ENCODE peak calls at places on chromosomes 11 and 22, in four cellular contexts. J is colonic mucosa, Y is GM23338, D is IMR-90. H is an unnamed sample. For H3K36me3 and H3K27me3, the result is how much of the 10 kb centered on the place peaks cover.

GRCh38 chr11:9138612-9139579 is 47.5 kb upstream of the SCUBE2 start:
- DNase-seq in J (peak), Y (no peak), D (peak), H (peak)

GRCh38 chr11:12413141-12414055 is 36.0 kb downstream of the PARVA start:
- DNase-seq in J (no peak), Y (no peak), D (peak), H (no peak)

GRCh38 chr11:118295834-118296454 is 8.6 kb upstream of the CD3E start:
- DNase-seq in J (no peak), Y (peak), D (peak), H (peak)

GRCh38 chr11:106733518-106734162 is 284.6 kb downstream of the GUCY1A2 start:
- DNase-seq in J (no peak), Y (no peak), D (no peak), H (no peak)

GRCh38 chr11:44840526-44840925 is 110.2 kb downstream of the TP53I11 start:
- DNase-seq in J (no peak), Y (no peak), D (no peak), H (no peak)

GRCh38 chr22:17952273-17952801 is 72.0 kb downstream of the MICAL3 start:
- DNase-seq in J (peak), Y (no peak), D (no peak), H (no peak)

GRCh38 chr11:92376146-92376599 is 151.6 kb downstream of the FAT3 start:
- DNase-seq in J (no peak), Y (peak), D (peak), H (no peak)

GRCh38 chr22:32528316-32528715 is 53.7 kb downstream of the FBXO7 start:
- DNase-seq in J (no peak), Y (no peak), D (no peak), H (no peak)

GRCh38 chr11:3146612-3147256 is 18.4 kb downstream of the OSBPL5 start:
- DNase-seq in J (no peak), Y (no peak), D (peak), H (no peak)

GRCh38 chr22:48742556-48743343 is 1084.9 kb downstream of the BRD1 start:
- DNase-seq in J (peak), Y (no peak), D (no peak), H (no peak)

GRCh38 chr22:20080776-20081654 is 974 bp downstream of the DGCR8 start:
- DNase-seq in J (peak), Y (peak), D (peak), H (no peak)

GRCh38 chr11:112889446-112889845 is 71.8 kb upstream of the NCAM1 start:
- DNase-seq in J (no peak), Y (no peak), D (no peak), H (no peak)

GRCh38 chr11:95456704-95457491 is 225.9 kb upstream of the SESN3 start:
- DNase-seq in J (no peak), Y (no peak), D (peak), H (no peak)

GRCh38 chr11:63892233-63892632 is 24.7 kb downstream of the RCOR2 start:
- DNase-seq in J (no peak), Y (no peak), D (peak), H (no peak)

GRCh38 chr11:130145328-130145812 is 14.2 kb upstream of the ST14 start:
- DNase-seq in J (peak), Y (no peak), D (no peak), H (no peak)

GRCh38 chr11:133149698-133150097 is 382.6 kb downstream of the OPCML start:
- DNase-seq in J (no peak), Y (peak), D (no peak), H (no peak)

GRCh38 chr11:97389270-97389669 is 999.5 kb downstream of the JRKL start:
- DNase-seq in J (no peak), Y (no peak), D (no peak), H (no peak)

GRCh38 chr11:26930518-26931247 is 63.2 kb upstream of the FIBIN start:
- DNase-seq in J (no peak), Y (no peak), D (peak), H (no peak)

GRCh38 chr11:66150140-66150539 is 80.1 kb downstream of the PACS1 start:
- DNase-seq in J (no peak), Y (no peak), D (peak), H (no peak)

GRCh38 chr11:16184588-16184987 is 171.8 kb downstream of the SOX6 start:
- DNase-seq in J (peak), Y (no peak), D (peak), H (no peak)

GRCh38 chr11:120221115-120221752 is 10.4 kb downstream of the OAF start:
- DNase-seq in J (peak), Y (no peak), D (no peak), H (no peak)

GRCh38 chr11:119459293-119459976 is 36.5 kb upstream of the THY1 start:
- DNase-seq in J (no peak), Y (no peak), D (no peak), H (no peak)

GRCh38 chr11:69321877-69322350 is 28.0 kb downstream of the MYEOV start:
- DNase-seq in J (no peak), Y (no peak), D (peak), H (no peak)

GRCh38 chr22:38125038-38125610 is 14.6 kb upstream of the BAIAP2L2 start:
- DNase-seq in J (no peak), Y (no peak), D (no peak), H (no peak)

GRCh38 chr22:38129021-38129420 is 18.5 kb upstream of the BAIAP2L2 start:
- DNase-seq in J (no peak), Y (no peak), D (no peak), H (no peak)

GRCh38 chr22:38125731-38126344 is 15.4 kb upstream of the BAIAP2L2 start:
- DNase-seq in J (no peak), Y (no peak), D (no peak), H (no peak)

GRCh38 chr22:38127869-38128268 is 17.4 kb upstream of the BAIAP2L2 start:
- DNase-seq in J (no peak), Y (no peak), D (no peak), H (no peak)

GRCh38 chr22:38126928-38127668 is 16.6 kb upstream of the BAIAP2L2 start:
- DNase-seq in J (no peak), Y (no peak), D (no peak), H (no peak)
- H3K36me3 ChIP-seq in J (under half), Y (under half), D (under half), H (under half)

GRCh38 chr22:45337536-45337935 is 27.8 kb downstream of the FAM118A start:
- DNase-seq in J (no peak), Y (no peak), D (no peak), H (no peak)
- H3K4me3 ChIP-seq in J (no peak), Y (no peak), D (no peak), H (no peak)

GRCh38 chr11:123193742-123194141 is 1.3 kb downstream of the CLMP start:
- DNase-seq in J (no peak), Y (no peak), D (no peak), H (no peak)

GRCh38 chr11:123196060-123196714 is 1.1 kb upstream of the CLMP start:
- DNase-seq in J (no peak), Y (peak), D (no peak), H (no peak)

GRCh38 chr11:123191939-123192338 is 3.1 kb downstream of the CLMP start:
- DNase-seq in J (no peak), Y (no peak), D (no peak), H (no peak)

GRCh38 chr11:123195182-123196059 is at the start of gene CLMP:
- DNase-seq in J (peak), Y (peak), D (peak), H (no peak)

GRCh38 chr11:123194308-123195181 is 503 bp downstream of the CLMP start:
- DNase-seq in J (no peak), Y (peak), D (peak), H (no peak)
- H3K27me3 ChIP-seq in J (under half), Y (under half), D (under half), H (under half)

GRCh38 chr22:26846645-26847044 is 189.3 kb downstream of the MIAT start:
- DNase-seq in J (no peak), Y (no peak), D (no peak), H (no peak)
- H3K36me3 ChIP-seq in J (under half), Y (under half), D (under half), H (under half)

GRCh38 chr22:47017245-47017644 is 254.8 kb downstream of the TBC1D22A start:
- DNase-seq in J (no peak), Y (no peak), D (no peak), H (no peak)
- H3K4me3 ChIP-seq in J (no peak), Y (no peak), D (no peak), H (no peak)

GRCh38 chr22:36926309-36926708 is 12.9 kb downstream of the CSF2RB start:
- DNase-seq in J (no peak), Y (no peak), D (no peak), H (no peak)
- H3K27me3 ChIP-seq in J (under half), Y (under half), D (under half), H (under half)

DNA sequence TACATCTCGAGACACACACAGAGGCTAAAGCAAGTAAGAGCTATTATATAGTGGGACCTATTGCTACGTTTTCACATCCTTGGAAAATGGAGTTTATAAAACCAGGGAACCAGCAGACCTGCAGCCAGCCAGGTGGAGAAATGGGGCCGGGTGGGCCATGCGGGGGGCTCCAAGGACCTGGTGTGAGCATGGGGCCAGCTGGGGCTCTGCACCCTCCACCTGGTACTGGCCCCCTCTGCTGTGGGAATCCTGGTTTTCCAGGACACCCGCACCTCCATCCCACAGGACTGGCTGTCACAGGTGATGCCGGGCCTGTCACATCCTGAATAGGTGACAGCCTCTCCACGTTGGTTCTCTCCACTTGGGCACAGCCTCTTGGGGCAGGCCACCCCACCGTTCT is 11.3 kb downstream of the DHCR7 start:
- DNase-seq in J (no peak), Y (no peak), D (no peak), H (no peak)
- H3K36me3 ChIP-seq in J (under half), Y (under half), D (under half), H (under half)

DNA sequence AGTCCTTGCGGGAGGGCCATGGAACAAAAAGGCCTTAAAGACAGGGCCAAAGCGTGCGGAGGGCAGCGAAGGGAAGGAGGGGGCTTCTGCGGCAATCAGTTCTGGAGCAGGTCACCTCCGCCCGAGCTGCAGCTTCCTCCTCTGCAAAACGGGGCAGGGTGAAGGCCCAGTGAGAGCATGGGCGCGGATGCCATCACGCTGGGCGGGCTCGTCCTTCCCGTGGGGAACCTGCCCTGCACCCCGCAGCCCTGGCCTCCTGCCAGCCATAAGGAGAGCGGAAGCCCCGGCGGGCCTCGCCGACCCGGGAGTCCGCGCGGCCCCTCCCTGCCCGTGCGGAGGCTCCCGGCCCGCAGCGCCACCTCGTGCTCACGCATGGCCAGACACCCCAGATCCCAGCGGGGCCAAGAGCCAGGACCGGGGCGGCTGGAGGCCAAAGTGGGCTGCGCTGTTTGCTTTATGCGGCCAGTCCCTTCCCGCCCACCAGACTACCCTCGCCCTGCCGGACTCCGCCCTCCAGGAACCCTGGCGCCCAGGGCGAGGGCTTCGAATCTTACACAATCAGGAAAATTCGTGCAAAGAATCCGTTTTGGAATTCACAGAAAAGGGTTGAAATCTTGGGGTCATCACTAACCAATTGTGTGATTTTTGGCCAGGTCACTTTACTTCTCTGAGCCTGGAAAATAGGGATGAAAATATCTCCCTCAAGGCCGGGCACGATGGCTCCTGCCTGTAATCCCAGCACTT is 16.1 kb downstream of the TSKU start:
- DNase-seq in J (peak), Y (peak), D (peak), H (peak)
- H3K4me3 ChIP-seq in J (peak), Y (peak), D (no peak), H (peak)

DNA sequence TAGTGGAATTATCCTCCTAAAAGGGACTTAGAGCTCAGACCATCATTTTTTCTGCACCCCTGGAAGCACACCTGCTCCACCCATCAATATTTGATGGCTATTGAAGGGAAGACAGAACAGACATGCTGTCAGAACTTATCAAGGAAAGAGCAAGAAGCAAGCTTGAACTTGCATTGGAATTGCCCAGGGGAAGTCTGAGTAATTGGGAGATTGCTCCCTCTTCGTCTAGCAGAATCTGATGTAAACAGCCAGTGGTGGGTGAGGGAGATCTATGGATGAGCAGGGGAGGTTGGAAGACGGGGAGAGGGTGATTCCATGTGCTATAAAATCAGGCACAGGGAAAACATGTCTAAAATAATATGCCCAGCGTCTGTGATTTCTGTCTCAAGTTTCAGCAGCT is 874.4 kb upstream of the TENM4 start:
- DNase-seq in J (no peak), Y (no peak), D (no peak), H (no peak)
- H3K27me3 ChIP-seq in J (under half), Y (under half), D (under half), H (under half)

GRCh38 chr22:41333806-41334205 is 32.5 kb downstream of the ZC3H7B start:
- DNase-seq in J (no peak), Y (no peak), D (no peak), H (no peak)

GRCh38 chr22:41338614-41339212 is 37.4 kb downstream of the ZC3H7B start:
- DNase-seq in J (no peak), Y (no peak), D (no peak), H (no peak)

GRCh38 chr22:41334215-41334614 is 32.9 kb downstream of the ZC3H7B start:
- DNase-seq in J (no peak), Y (no peak), D (no peak), H (no peak)

GRCh38 chr22:41332217-41332616 is 30.9 kb downstream of the ZC3H7B start:
- DNase-seq in J (no peak), Y (no peak), D (no peak), H (no peak)

GRCh38 chr22:41334951-41335635 is 33.8 kb downstream of the ZC3H7B start:
- DNase-seq in J (no peak), Y (no peak), D (no peak), H (no peak)
- H3K36me3 ChIP-seq in J (under half), Y (under half), D (half or more), H (under half)

H was measured in CD4-positive, alpha-beta memory T cell.